ENCODE peak calls at places on chromosomes 16 and 17, in eight cellular contexts. K, D, F, B, M, Q, S and C are unnamed samples.

GRCh38 chr16:81937305-81938038 is 73.8 kb downstream of the SDR42E1 start:
- DNase-seq in K (peak), D (no peak), F (no peak), B (no peak), M (no peak), Q (no peak), S (no peak), C (peak)

GRCh38 chr16:74558873-74559272 is 48.0 kb downstream of the GLG1 start:
- DNase-seq in K (no peak), D (no peak), F (no peak), B (no peak), M (no peak), Q (no peak), S (no peak), C (no peak)

GRCh38 chr17:76272541-76273434 is 7.6 kb downstream of the UBALD2 start:
- DNase-seq in K (no peak), D (no peak), F (no peak), B (no peak), M (no peak), Q (no peak), S (no peak), C (no peak)

GRCh38 chr17:40422990-40423611 is 5.4 kb upstream of the TOP2A start:
- DNase-seq in K (peak), D (peak), F (no peak), B (no peak), M (no peak), Q (no peak), S (no peak), C (no peak)

GRCh38 chr17:77445908-77446535 is 305.3 kb downstream of the SEC14L1 start:
- DNase-seq in K (no peak), D (peak), F (no peak), B (no peak), M (no peak), Q (no peak), S (peak), C (peak)

GRCh38 chr16:30010817-30011504 is at the start of gene DOC2A:
- DNase-seq in K (no peak), D (peak), F (no peak), B (peak), M (no peak), Q (no peak), S (no peak), C (no peak)

GRCh38 chr17:40932608-40933007 is 4.8 kb downstream of the KRT23 start:
- DNase-seq in K (no peak), D (no peak), F (no peak), B (no peak), M (no peak), Q (no peak), S (no peak), C (no peak)

GRCh38 chr16:69166946-69167930 is 19.7 kb upstream of the SNTB2 start:
- DNase-seq in K (peak), D (no peak), F (peak), B (no peak), M (no peak), Q (no peak), S (peak), C (peak)

GRCh38 chr17:12927541-12928425 is 90.0 kb downstream of the ELAC2 start:
- DNase-seq in K (no peak), D (no peak), F (no peak), B (no peak), M (no peak), Q (no peak), S (peak), C (peak)

GRCh38 chr16:48358419-48358818 is 26.8 kb downstream of the SIAH1 start:
- DNase-seq in K (no peak), D (no peak), F (no peak), B (no peak), M (no peak), Q (no peak), S (no peak), C (no peak)

GRCh38 chr17:50163846-50164696 is 1.7 kb upstream of the SGCA start:
- DNase-seq in K (no peak), D (no peak), F (no peak), B (peak), M (no peak), Q (no peak), S (no peak), C (no peak)

GRCh38 chr17:2705263-2705662 is 6.3 kb downstream of the CLUH start:
- DNase-seq in K (peak), D (no peak), F (peak), B (no peak), M (no peak), Q (no peak), S (no peak), C (peak)

GRCh38 chr17:48997827-48998556 is 807 bp downstream of the IGF2BP1 start:
- DNase-seq in K (peak), D (no peak), F (no peak), B (no peak), M (no peak), Q (no peak), S (no peak), C (no peak)

GRCh38 chr17:40168262-40168832 is 8.9 kb upstream of the RAPGEFL1 start:
- DNase-seq in K (peak), D (peak), F (peak), B (peak), M (no peak), Q (no peak), S (peak), C (peak)

GRCh38 chr16:71289732-71290062 is 495 bp upstream of the CMTR2 start:
- DNase-seq in K (no peak), D (no peak), F (no peak), B (no peak), M (no peak), Q (no peak), S (no peak), C (no peak)

GRCh38 chr16:55236655-55237054 is 87.3 kb upstream of the IRX6 start:
- DNase-seq in K (no peak), D (no peak), F (no peak), B (peak), M (no peak), Q (no peak), S (no peak), C (no peak)

GRCh38 chr16:53511084-53511402 is 8.0 kb upstream of the AKTIP start:
- DNase-seq in K (no peak), D (no peak), F (no peak), B (no peak), M (no peak), Q (no peak), S (no peak), C (no peak)

GRCh38 chr16:30928390-30928789 is 5.0 kb downstream of the FBXL19 start:
- DNase-seq in K (no peak), D (no peak), F (no peak), B (no peak), M (no peak), Q (no peak), S (no peak), C (no peak)

GRCh38 chr16:87212026-87212425 is 105.2 kb downstream of the C16orf95 start:
- DNase-seq in K (peak), D (no peak), F (no peak), B (no peak), M (no peak), Q (no peak), S (peak), C (peak)

GRCh38 chr17:59753522-59754467 is 46.3 kb downstream of the VMP1 start:
- DNase-seq in K (peak), D (peak), F (peak), B (peak), M (peak), Q (no peak), S (peak), C (peak)

GRCh38 chr17:81101614-81102306 is 63.5 kb upstream of the PVALEF start:
- DNase-seq in K (peak), D (peak), F (peak), B (peak), M (peak), Q (peak), S (peak), C (peak)

GRCh38 chr17:61735807-61736206 is 127.5 kb downstream of the BRIP1 start:
- DNase-seq in K (no peak), D (no peak), F (no peak), B (no peak), M (no peak), Q (no peak), S (no peak), C (no peak)

GRCh38 chr17:81403671-81404534 is 8.6 kb downstream of the BAHCC1 start:
- DNase-seq in K (no peak), D (no peak), F (no peak), B (peak), M (no peak), Q (no peak), S (peak), C (no peak)

GRCh38 chr16:55294947-55295346 is 29.1 kb upstream of the IRX6 start:
- DNase-seq in K (no peak), D (no peak), F (no peak), B (peak), M (no peak), Q (no peak), S (peak), C (no peak)

GRCh38 chr16:56588781-56589140 is 567 bp upstream of the MT3 start:
- DNase-seq in K (no peak), D (no peak), F (no peak), B (no peak), M (no peak), Q (no peak), S (no peak), C (no peak)

GRCh38 chr16:82917886-82918595 is 291.3 kb downstream of the CDH13 start:
- DNase-seq in K (no peak), D (no peak), F (no peak), B (no peak), M (no peak), Q (no peak), S (no peak), C (no peak)

GRCh38 chr17:8745586-8746500 is 1.2 kb upstream of the CCDC42 start:
- DNase-seq in K (peak), D (peak), F (peak), B (peak), M (peak), Q (peak), S (peak), C (peak)

GRCh38 chr17:79788455-79788854 is 8.4 kb downstream of the CBX8 start:
- DNase-seq in K (no peak), D (no peak), F (no peak), B (no peak), M (no peak), Q (no peak), S (no peak), C (no peak)

GRCh38 chr17:8063761-8064589 is 23.5 kb downstream of the ALOX12B start:
- DNase-seq in K (no peak), D (no peak), F (no peak), B (no peak), M (no peak), Q (no peak), S (no peak), C (no peak)

GRCh38 chr16:117381-118365 is 20.8 kb downstream of the NPRL3 start:
- DNase-seq in K (peak), D (peak), F (peak), B (peak), M (peak), Q (peak), S (peak), C (no peak)

GRCh38 chr16:71479420-71479819 is 9.7 kb downstream of the ZNF19 start:
- DNase-seq in K (peak), D (peak), F (peak), B (peak), M (no peak), Q (no peak), S (peak), C (no peak)

GRCh38 chr16:49856741-49857330 is 924 bp upstream of the ZNF423 start:
- DNase-seq in K (peak), D (peak), F (peak), B (peak), M (no peak), Q (no peak), S (peak), C (peak)

GRCh38 chr17:49210158-49211029 is at the start of the genes ABI3 and GNGT2:
- DNase-seq in K (peak), D (no peak), F (no peak), B (no peak), M (no peak), Q (peak), S (peak), C (peak)

GRCh38 chr16:48184681-48185080 is 28.9 kb upstream of the ABCC12 start:
- DNase-seq in K (no peak), D (no peak), F (no peak), B (no peak), M (no peak), Q (no peak), S (no peak), C (no peak)

GRCh38 chr17:44354582-44355309 is 8.9 kb downstream of the FAM171A2 start:
- DNase-seq in K (no peak), D (no peak), F (no peak), B (peak), M (no peak), Q (peak), S (no peak), C (no peak)

GRCh38 chr17:5535436-5535835 is 48.9 kb downstream of the NLRP1 start:
- DNase-seq in K (no peak), D (no peak), F (no peak), B (no peak), M (no peak), Q (no peak), S (no peak), C (no peak)

GRCh38 chr16:28010671-28011070 is 52.8 kb downstream of the GSG1L start:
- DNase-seq in K (peak), D (no peak), F (no peak), B (no peak), M (no peak), Q (no peak), S (peak), C (peak)

GRCh38 chr17:68457168-68457538 is at the start of gene WIPI1:
- DNase-seq in K (no peak), D (no peak), F (peak), B (no peak), M (no peak), Q (no peak), S (peak), C (no peak)

GRCh38 chr17:75031972-75032895 is 14.5 kb downstream of the ATP5PD start:
- DNase-seq in K (peak), D (peak), F (peak), B (peak), M (no peak), Q (peak), S (peak), C (peak)